ENCODE peak calls at places on chromosomes 13 and 19, in five cellular contexts. One of them, this sample, is unnamed. For H3K4me1, the result is how much of the 10 kb centered on the place peaks cover.

GRCh38 chr19:30479657-30480056 is 107.5 kb downstream of the ZNF536 start:
- DNase-seq in small intestine: no peak
- DNase-seq in neural progenitor cell: no peak
- DNase-seq in CD8-positive, alpha-beta memory T cell: no peak
- DNase-seq in fibroblast of lung: no peak
- DNase-seq in this sample: no peak

GRCh38 chr19:47369923-47370625 is 21.0 kb downstream of the DHX34 start:
- DNase-seq in small intestine: no peak
- DNase-seq in neural progenitor cell: no peak
- DNase-seq in CD8-positive, alpha-beta memory T cell: no peak
- DNase-seq in fibroblast of lung: peak
- DNase-seq in this sample: no peak

GRCh38 chr19:21483589-21484170 is 21.7 kb upstream of the ZNF429 start:
- DNase-seq in small intestine: no peak
- DNase-seq in neural progenitor cell: peak
- DNase-seq in CD8-positive, alpha-beta memory T cell: peak
- DNase-seq in fibroblast of lung: no peak
- DNase-seq in this sample: peak

GRCh38 chr19:46503848-46504453 is 8.3 kb upstream of the PNMA8B start:
- DNase-seq in small intestine: no peak
- DNase-seq in neural progenitor cell: peak
- DNase-seq in CD8-positive, alpha-beta memory T cell: no peak
- DNase-seq in fibroblast of lung: no peak
- DNase-seq in this sample: no peak

GRCh38 chr19:2983351-2984195 is 6.2 kb downstream of the TLE6 start:
- DNase-seq in small intestine: no peak
- DNase-seq in neural progenitor cell: peak
- DNase-seq in CD8-positive, alpha-beta memory T cell: no peak
- DNase-seq in fibroblast of lung: peak
- DNase-seq in this sample: peak

GRCh38 chr13:111492341-111492945 is 172.0 kb downstream of the TEX29 start:
- DNase-seq in small intestine: no peak
- DNase-seq in neural progenitor cell: no peak
- DNase-seq in CD8-positive, alpha-beta memory T cell: no peak
- DNase-seq in fibroblast of lung: no peak
- DNase-seq in this sample: no peak

GRCh38 chr13:98798849-98799645 is 46.6 kb upstream of the SLC15A1 start:
- DNase-seq in small intestine: peak
- DNase-seq in neural progenitor cell: no peak
- DNase-seq in CD8-positive, alpha-beta memory T cell: no peak
- DNase-seq in fibroblast of lung: peak
- DNase-seq in this sample: no peak

GRCh38 chr19:45882652-45883585 is 3.0 kb downstream of the IRF2BP1 start:
- DNase-seq in small intestine: peak
- DNase-seq in neural progenitor cell: peak
- DNase-seq in CD8-positive, alpha-beta memory T cell: peak
- DNase-seq in fibroblast of lung: peak
- DNase-seq in this sample: peak

GRCh38 chr19:38781058-38781457 is 7.7 kb upstream of the LGALS7 start:
- DNase-seq in small intestine: no peak
- DNase-seq in neural progenitor cell: no peak
- DNase-seq in CD8-positive, alpha-beta memory T cell: no peak
- DNase-seq in fibroblast of lung: no peak
- DNase-seq in this sample: no peak

GRCh38 chr13:33761744-33762143 is 56.2 kb upstream of the RFC3 start:
- DNase-seq in small intestine: no peak
- DNase-seq in neural progenitor cell: peak
- DNase-seq in CD8-positive, alpha-beta memory T cell: no peak
- DNase-seq in fibroblast of lung: peak
- DNase-seq in this sample: no peak

GRCh38 chr19:28324275-28325060 is 888.5 kb downstream of the UQCRFS1 start:
- DNase-seq in small intestine: no peak
- DNase-seq in neural progenitor cell: peak
- DNase-seq in CD8-positive, alpha-beta memory T cell: no peak
- DNase-seq in fibroblast of lung: no peak
- DNase-seq in this sample: no peak

GRCh38 chr19:35995655-35995993 is 636 bp downstream of the SDHAF1 start:
- DNase-seq in small intestine: peak
- DNase-seq in neural progenitor cell: peak
- DNase-seq in CD8-positive, alpha-beta memory T cell: peak
- DNase-seq in fibroblast of lung: peak
- DNase-seq in this sample: peak

GRCh38 chr13:30696278-30697176 is 38.8 kb upstream of the ALOX5AP start:
- DNase-seq in small intestine: no peak
- DNase-seq in neural progenitor cell: no peak
- DNase-seq in CD8-positive, alpha-beta memory T cell: no peak
- DNase-seq in fibroblast of lung: peak
- DNase-seq in this sample: peak

GRCh38 chr13:98775844-98776598 is 23.5 kb upstream of the SLC15A1 start:
- DNase-seq in small intestine: peak
- DNase-seq in neural progenitor cell: no peak
- DNase-seq in CD8-positive, alpha-beta memory T cell: no peak
- DNase-seq in fibroblast of lung: peak
- DNase-seq in this sample: no peak

GRCh38 chr19:7795555-7796161 is 32.6 kb downstream of the CLEC4M start:
- DNase-seq in small intestine: no peak
- DNase-seq in neural progenitor cell: no peak
- DNase-seq in CD8-positive, alpha-beta memory T cell: no peak
- DNase-seq in fibroblast of lung: no peak
- DNase-seq in this sample: no peak

GRCh38 chr13:105721056-105721455 is 814.4 kb downstream of the EFNB2 start:
- DNase-seq in small intestine: no peak
- DNase-seq in neural progenitor cell: no peak
- DNase-seq in CD8-positive, alpha-beta memory T cell: no peak
- DNase-seq in fibroblast of lung: peak
- DNase-seq in this sample: no peak

GRCh38 chr19:37074111-37074510 is 4.1 kb upstream of the ZNF420 start:
- DNase-seq in small intestine: no peak
- DNase-seq in neural progenitor cell: no peak
- DNase-seq in CD8-positive, alpha-beta memory T cell: no peak
- DNase-seq in fibroblast of lung: no peak
- DNase-seq in this sample: no peak

GRCh38 chr13:73212482-73212881 is 153.7 kb downstream of the KLF5 start:
- DNase-seq in small intestine: no peak
- DNase-seq in neural progenitor cell: no peak
- DNase-seq in CD8-positive, alpha-beta memory T cell: no peak
- DNase-seq in fibroblast of lung: no peak
- DNase-seq in this sample: no peak

GRCh38 chr13:97140611-97141010 is 81.5 kb upstream of the MBNL2 start:
- DNase-seq in small intestine: no peak
- DNase-seq in neural progenitor cell: no peak
- DNase-seq in CD8-positive, alpha-beta memory T cell: no peak
- DNase-seq in fibroblast of lung: no peak
- DNase-seq in this sample: no peak

GRCh38 chr19:6744381-6745288 is 5.2 kb downstream of the TRIP10 start:
- DNase-seq in small intestine: peak
- DNase-seq in neural progenitor cell: peak
- DNase-seq in CD8-positive, alpha-beta memory T cell: no peak
- DNase-seq in fibroblast of lung: peak
- DNase-seq in this sample: peak

GRCh38 chr19:45200614-45201013 is 22.0 kb downstream of the BLOC1S3 start:
- DNase-seq in small intestine: no peak
- DNase-seq in neural progenitor cell: peak
- DNase-seq in CD8-positive, alpha-beta memory T cell: no peak
- DNase-seq in fibroblast of lung: peak
- DNase-seq in this sample: peak

GRCh38 chr19:29665826-29666633 is 769 bp downstream of the PLEKHF1 start:
- DNase-seq in small intestine: peak
- DNase-seq in neural progenitor cell: peak
- DNase-seq in CD8-positive, alpha-beta memory T cell: peak
- DNase-seq in fibroblast of lung: peak
- DNase-seq in this sample: peak

GRCh38 chr13:76937416-76937815 is 10.9 kb upstream of the ACOD1 start:
- DNase-seq in small intestine: no peak
- DNase-seq in neural progenitor cell: no peak
- DNase-seq in CD8-positive, alpha-beta memory T cell: no peak
- DNase-seq in fibroblast of lung: peak
- DNase-seq in this sample: no peak

DNA sequence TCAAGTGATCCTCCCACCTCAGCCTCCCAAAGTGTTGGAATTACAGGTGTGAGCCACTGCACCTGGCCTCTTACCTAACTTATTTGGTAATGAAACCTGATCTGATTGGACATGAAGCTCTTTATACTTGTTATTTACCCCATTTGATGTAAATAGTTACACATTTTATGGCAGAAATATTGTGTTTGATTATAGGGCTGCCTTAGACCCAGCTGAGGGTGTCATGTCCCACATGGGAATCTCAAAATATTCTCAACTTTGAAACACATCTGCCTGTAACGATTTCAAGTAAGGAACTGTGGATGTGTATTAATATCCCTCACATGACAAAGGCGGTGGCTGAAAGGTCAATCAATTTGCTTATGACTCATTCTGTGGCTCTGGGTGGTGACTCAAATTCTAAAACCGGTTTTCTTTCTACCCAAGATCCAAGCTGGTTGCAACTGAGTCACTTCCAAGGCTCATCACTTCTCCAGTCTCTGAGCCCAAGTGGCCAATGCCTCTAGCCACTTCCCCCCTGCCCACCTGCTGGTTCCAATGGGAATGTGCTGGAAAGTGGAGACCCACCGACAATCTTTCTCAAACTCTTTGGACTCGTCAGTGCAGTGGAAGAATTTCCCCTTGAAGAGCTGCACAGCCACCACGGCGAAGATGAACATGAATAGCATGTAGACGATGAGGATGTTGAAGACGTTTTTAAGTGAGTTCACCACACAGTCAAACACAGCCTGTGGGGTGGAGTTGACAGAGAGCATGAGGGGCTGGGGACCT is 110.9 kb downstream of the IER2 start:
- DNase-seq in small intestine: peak
- DNase-seq in neural progenitor cell: no peak
- DNase-seq in CD8-positive, alpha-beta memory T cell: no peak
- DNase-seq in fibroblast of lung: peak
- DNase-seq in this sample: no peak
- H3K4me3 ChIP-seq in small intestine: no peak
- H3K4me3 ChIP-seq in neural progenitor cell: no peak
- H3K4me3 ChIP-seq in CD8-positive, alpha-beta memory T cell: no peak
- H3K4me3 ChIP-seq in fibroblast of lung: no peak
- H3K4me3 ChIP-seq in this sample: no peak

GRCh38 chr13:78999494-78999893 is 340.5 kb upstream of the OBI1 start:
- DNase-seq in small intestine: no peak
- DNase-seq in neural progenitor cell: no peak
- DNase-seq in CD8-positive, alpha-beta memory T cell: no peak
- DNase-seq in fibroblast of lung: no peak
- DNase-seq in this sample: no peak

GRCh38 chr13:79003989-79004550 is 345.1 kb upstream of the OBI1 start:
- DNase-seq in small intestine: no peak
- DNase-seq in neural progenitor cell: no peak
- DNase-seq in CD8-positive, alpha-beta memory T cell: no peak
- DNase-seq in fibroblast of lung: no peak
- DNase-seq in this sample: no peak

GRCh38 chr13:78993792-78994191 is 334.8 kb upstream of the OBI1 start:
- DNase-seq in small intestine: no peak
- DNase-seq in neural progenitor cell: peak
- DNase-seq in CD8-positive, alpha-beta memory T cell: no peak
- DNase-seq in fibroblast of lung: no peak
- DNase-seq in this sample: no peak

GRCh38 chr13:78998736-78999135 is 339.8 kb upstream of the OBI1 start:
- DNase-seq in small intestine: no peak
- DNase-seq in neural progenitor cell: no peak
- DNase-seq in CD8-positive, alpha-beta memory T cell: no peak
- DNase-seq in fibroblast of lung: no peak
- DNase-seq in this sample: no peak

GRCh38 chr13:78997902-78998654 is 339.1 kb upstream of the OBI1 start:
- DNase-seq in small intestine: no peak
- DNase-seq in neural progenitor cell: no peak
- DNase-seq in CD8-positive, alpha-beta memory T cell: no peak
- DNase-seq in fibroblast of lung: no peak
- DNase-seq in this sample: no peak
- H3K27ac ChIP-seq in small intestine: no peak
- H3K27ac ChIP-seq in neural progenitor cell: no peak
- H3K27ac ChIP-seq in CD8-positive, alpha-beta memory T cell: no peak
- H3K27ac ChIP-seq in fibroblast of lung: no peak
- H3K27ac ChIP-seq in this sample: no peak

GRCh38 chr19:1470864-1471513 is 8.0 kb downstream of the C19orf25 start:
- DNase-seq in small intestine: no peak
- DNase-seq in neural progenitor cell: peak
- DNase-seq in CD8-positive, alpha-beta memory T cell: peak
- DNase-seq in fibroblast of lung: no peak
- DNase-seq in this sample: peak

GRCh38 chr19:1468274-1469199 is 10.5 kb downstream of the C19orf25 start:
- DNase-seq in small intestine: no peak
- DNase-seq in neural progenitor cell: peak
- DNase-seq in CD8-positive, alpha-beta memory T cell: no peak
- DNase-seq in fibroblast of lung: no peak
- DNase-seq in this sample: peak

GRCh38 chr19:1471514-1472107 is 7.4 kb downstream of the C19orf25 start:
- DNase-seq in small intestine: no peak
- DNase-seq in neural progenitor cell: peak
- DNase-seq in CD8-positive, alpha-beta memory T cell: no peak
- DNase-seq in fibroblast of lung: no peak
- DNase-seq in this sample: peak

GRCh38 chr19:1469200-1469935 is 9.6 kb downstream of the C19orf25 start:
- DNase-seq in small intestine: no peak
- DNase-seq in neural progenitor cell: peak
- DNase-seq in CD8-positive, alpha-beta memory T cell: no peak
- DNase-seq in fibroblast of lung: no peak
- DNase-seq in this sample: peak

DNA sequence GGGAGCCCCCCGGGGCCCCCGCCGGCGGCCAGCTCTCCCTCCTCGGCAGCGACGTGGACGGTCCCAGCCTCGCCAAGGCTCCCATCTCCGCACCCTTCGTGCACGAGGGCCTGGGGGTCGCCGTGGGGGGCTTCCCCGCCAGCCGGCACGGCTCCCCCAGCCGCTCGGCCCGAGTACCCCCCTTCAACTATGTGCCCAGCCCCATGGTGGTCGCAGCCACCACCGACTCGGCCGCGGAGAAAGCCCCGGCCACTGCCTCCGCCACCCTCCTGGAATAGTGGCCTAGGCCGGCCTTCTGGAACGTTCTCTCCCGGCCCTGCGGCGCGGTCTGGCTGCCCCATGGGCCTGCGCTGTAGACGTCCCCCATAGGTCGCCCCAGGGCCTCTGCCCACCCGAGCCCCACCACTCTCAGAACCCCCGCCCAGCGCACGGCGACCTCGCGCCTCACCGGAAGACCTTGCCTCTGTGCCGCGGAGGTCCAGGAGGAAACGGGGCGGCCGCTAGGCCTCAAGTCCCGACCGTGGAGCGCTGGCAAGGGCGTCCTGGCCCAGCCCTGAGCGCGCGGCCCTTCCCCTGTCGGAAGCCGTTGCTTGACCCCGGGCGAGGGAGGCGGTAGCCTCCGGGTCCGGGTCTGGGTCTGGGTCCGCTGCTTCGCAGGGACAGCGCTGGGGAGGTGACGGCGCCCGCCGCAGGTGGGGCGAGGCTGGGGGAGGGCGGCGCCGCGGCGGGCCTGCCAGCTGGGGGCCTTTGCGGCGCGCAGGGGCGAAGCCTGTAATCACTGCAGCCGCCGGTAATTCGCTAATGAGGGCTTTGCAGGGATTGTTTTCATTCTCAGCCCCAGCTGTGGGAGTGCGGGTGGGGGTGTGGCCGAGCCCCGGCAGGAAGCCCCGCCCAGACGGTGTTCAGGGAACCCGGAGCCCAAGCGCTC is 8.8 kb downstream of the C19orf25 start:
- DNase-seq in small intestine: peak
- DNase-seq in neural progenitor cell: peak
- DNase-seq in CD8-positive, alpha-beta memory T cell: peak
- DNase-seq in fibroblast of lung: no peak
- DNase-seq in this sample: peak
- H3K4me1 ChIP-seq in small intestine: under half
- H3K4me1 ChIP-seq in neural progenitor cell: under half
- H3K4me1 ChIP-seq in CD8-positive, alpha-beta memory T cell: under half
- H3K4me1 ChIP-seq in fibroblast of lung: under half
- H3K4me1 ChIP-seq in this sample: under half

GRCh38 chr19:40143612-40144011 is 47.6 kb upstream of the MAP3K10 start:
- DNase-seq in small intestine: no peak
- DNase-seq in neural progenitor cell: no peak
- DNase-seq in CD8-positive, alpha-beta memory T cell: no peak
- DNase-seq in fibroblast of lung: no peak
- DNase-seq in this sample: no peak
- H3K4me3 ChIP-seq in small intestine: no peak
- H3K4me3 ChIP-seq in neural progenitor cell: no peak
- H3K4me3 ChIP-seq in CD8-positive, alpha-beta memory T cell: no peak
- H3K4me3 ChIP-seq in fibroblast of lung: no peak
- H3K4me3 ChIP-seq in this sample: no peak